ENCODE peak calls at places on chromosomes 5 and 9, in six cellular contexts. N, K, S, G, W and A are unnamed samples.

GRCh38 chr5:110738812-110739651 is at the start of gene SLC25A46:
- DNase-seq in W (peak), N (peak), S (peak), K (peak), G (peak), A (peak)

GRCh38 chr9:126295082-126295477 is 31.5 kb upstream of the MVB12B start:
- DNase-seq in G (no peak), S (no peak), W (no peak), N (no peak), K (no peak), A (no peak)

GRCh38 chr5:81354093-81354492 is 39.8 kb downstream of the ACOT12 start:
- DNase-seq in G (no peak), K (no peak), W (no peak), N (no peak), S (no peak), A (no peak)

GRCh38 chr5:73242741-73243140 is 69.7 kb downstream of the TMEM174 start:
- DNase-seq in G (no peak), N (no peak), S (no peak), W (no peak), K (no peak), A (no peak)

GRCh38 chr5:96655506-96655905 is 6.7 kb upstream of the CAST start:
- DNase-seq in W (no peak), S (peak), K (no peak), N (no peak), G (no peak), A (no peak)

GRCh38 chr9:17052626-17053025 is 82.2 kb upstream of the CNTLN start:
- DNase-seq in G (no peak), K (no peak), N (no peak), S (peak), W (no peak), A (no peak)

GRCh38 chr9:117720555-117720954 is 16.4 kb downstream of the TLR4 start:
- DNase-seq in G (no peak), W (no peak), K (no peak), S (peak), N (peak), A (peak)

GRCh38 chr5:123001801-123002200 is 34.7 kb downstream of the PPIC start:
- DNase-seq in G (peak), W (no peak), N (no peak), K (peak), S (no peak), A (no peak)